ENCODE peak calls at places on chromosomes 11 and 22, in six cellular contexts. I is neural progenitor cell; W is germinal center; D is pancreas; E is stimulated activated CD4-positive, alpha-beta T cell treated with anti-CD3 and anti-CD28 coated beads, TNF-alpha, amount 100 ng/mL, for 1 hour; F is A673. B is an unnamed sample.

GRCh38 chr11:11069741-11070550 is 212.1 kb upstream of the ZBED5 start:
- DNase-seq in I (peak), W (no peak), D (no peak), E (no peak), F (no peak), B (no peak)

GRCh38 chr11:109309153-109309552 is 112.8 kb upstream of the C11orf87 start:
- DNase-seq in I (no peak), W (no peak), D (no peak), E (no peak), F (peak), B (no peak)

GRCh38 chr22:19679476-19680099 is 34.7 kb upstream of the SEPTIN5 start:
- DNase-seq in I (peak), W (peak), D (no peak), E (peak), F (peak), B (no peak)

GRCh38 chr11:13335319-13335718 is 57.7 kb downstream of the BMAL1 start:
- DNase-seq in I (peak), W (peak), D (peak), E (peak), F (peak), B (peak)

GRCh38 chr22:33529424-33530113 is 390.7 kb downstream of the LARGE1 start:
- DNase-seq in I (no peak), W (no peak), D (no peak), E (no peak), F (no peak), B (no peak)

GRCh38 chr11:119993732-119994131 is 144.2 kb downstream of the TRIM29 start:
- DNase-seq in I (no peak), W (no peak), D (peak), E (no peak), F (no peak), B (no peak)

GRCh38 chr11:103529217-103529684 is 420.0 kb downstream of the DYNC2H1 start:
- DNase-seq in I (peak), W (no peak), D (no peak), E (no peak), F (peak), B (no peak)

GRCh38 chr22:28904211-28904808 is 20.9 kb downstream of the ZNRF3 start:
- DNase-seq in I (no peak), W (no peak), D (no peak), E (no peak), F (peak), B (no peak)

GRCh38 chr22:47065756-47066615 is 303.5 kb downstream of the TBC1D22A start:
- DNase-seq in I (no peak), W (no peak), D (no peak), E (no peak), F (no peak), B (no peak)

GRCh38 chr22:43088616-43088978 is 594 bp downstream of the TTLL1 start:
- DNase-seq in I (no peak), W (no peak), D (no peak), E (no peak), F (no peak), B (no peak)

GRCh38 chr11:123640677-123641494 is 13.5 kb downstream of the SCN3B start:
- DNase-seq in I (peak), W (peak), D (no peak), E (peak), F (peak), B (no peak)

GRCh38 chr22:37967147-37967546 is 13.6 kb downstream of the POLR2F start:
- DNase-seq in I (no peak), W (no peak), D (no peak), E (no peak), F (no peak), B (no peak)

GRCh38 chr11:67507242-67507890 is 596 bp downstream of the CDK2AP2 start:
- DNase-seq in I (peak), W (no peak), D (peak), E (no peak), F (peak), B (peak)

GRCh38 chr11:28932940-28933339 is 824.8 kb downstream of the METTL15 start:
- DNase-seq in I (no peak), W (no peak), D (no peak), E (no peak), F (no peak), B (no peak)

GRCh38 chr11:125192194-125192593 is 27.6 kb downstream of the PKNOX2 start:
- DNase-seq in I (peak), W (no peak), D (no peak), E (no peak), F (no peak), B (no peak)